ENCODE peak calls at places on chromosomes 2 and 18, in nine cellular contexts. One of them, this sample, is unnamed.

GRCh38 chr2:113281920-113282746 is 3.4 kb upstream of the PAX8 start:
- DNase-seq in transverse colon: no peak
- DNase-seq in stromal cell of bone marrow: no peak
- DNase-seq in activated naive CD8-positive, alpha-beta T cell treated with anti-CD3 and anti-CD28 coated beads, Interleukin-2, amount 10 ng/mL, durations not matched to agents 7 days and 5 days: no peak
- DNase-seq in NCI-H345: no peak
- DNase-seq in activated CD4-positive, alpha-beta T cell treated with anti-CD3 and anti-CD28 coated beads, Interleukin-2, amount 50 U/mL, for 48 hours: no peak
- DNase-seq in HTR-8/SVneo: no peak
- DNase-seq in neuronal stem cell: no peak
- DNase-seq in iris pigment epithelial cell: peak
- DNase-seq in this sample: no peak

GRCh38 chr2:28610583-28611201 is 114.8 kb downstream of the PLB1 start:
- DNase-seq in transverse colon: peak
- DNase-seq in stromal cell of bone marrow: peak
- DNase-seq in activated naive CD8-positive, alpha-beta T cell treated with anti-CD3 and anti-CD28 coated beads, Interleukin-2, amount 10 ng/mL, durations not matched to agents 7 days and 5 days: no peak
- DNase-seq in NCI-H345: no peak
- DNase-seq in activated CD4-positive, alpha-beta T cell treated with anti-CD3 and anti-CD28 coated beads, Interleukin-2, amount 50 U/mL, for 48 hours: peak
- DNase-seq in HTR-8/SVneo: peak
- DNase-seq in neuronal stem cell: no peak
- DNase-seq in iris pigment epithelial cell: peak
- DNase-seq in this sample: no peak

GRCh38 chr18:31658670-31659573 is 25.5 kb downstream of the B4GALT6 start:
- DNase-seq in transverse colon: no peak
- DNase-seq in stromal cell of bone marrow: peak
- DNase-seq in activated naive CD8-positive, alpha-beta T cell treated with anti-CD3 and anti-CD28 coated beads, Interleukin-2, amount 10 ng/mL, durations not matched to agents 7 days and 5 days: no peak
- DNase-seq in NCI-H345: no peak
- DNase-seq in activated CD4-positive, alpha-beta T cell treated with anti-CD3 and anti-CD28 coated beads, Interleukin-2, amount 50 U/mL, for 48 hours: peak
- DNase-seq in HTR-8/SVneo: no peak
- DNase-seq in neuronal stem cell: no peak
- DNase-seq in iris pigment epithelial cell: peak
- DNase-seq in this sample: no peak

GRCh38 chr2:161344737-161345136 is 36.5 kb downstream of the PSMD14 start:
- DNase-seq in transverse colon: no peak
- DNase-seq in stromal cell of bone marrow: no peak
- DNase-seq in activated naive CD8-positive, alpha-beta T cell treated with anti-CD3 and anti-CD28 coated beads, Interleukin-2, amount 10 ng/mL, durations not matched to agents 7 days and 5 days: no peak
- DNase-seq in NCI-H345: no peak
- DNase-seq in activated CD4-positive, alpha-beta T cell treated with anti-CD3 and anti-CD28 coated beads, Interleukin-2, amount 50 U/mL, for 48 hours: no peak
- DNase-seq in HTR-8/SVneo: no peak
- DNase-seq in neuronal stem cell: no peak
- DNase-seq in iris pigment epithelial cell: no peak
- DNase-seq in this sample: no peak

GRCh38 chr2:71481111-71481510 is 27.8 kb downstream of the DYSF start:
- DNase-seq in transverse colon: no peak
- DNase-seq in stromal cell of bone marrow: no peak
- DNase-seq in activated naive CD8-positive, alpha-beta T cell treated with anti-CD3 and anti-CD28 coated beads, Interleukin-2, amount 10 ng/mL, durations not matched to agents 7 days and 5 days: no peak
- DNase-seq in NCI-H345: no peak
- DNase-seq in activated CD4-positive, alpha-beta T cell treated with anti-CD3 and anti-CD28 coated beads, Interleukin-2, amount 50 U/mL, for 48 hours: no peak
- DNase-seq in HTR-8/SVneo: no peak
- DNase-seq in neuronal stem cell: no peak
- DNase-seq in iris pigment epithelial cell: no peak
- DNase-seq in this sample: no peak

GRCh38 chr2:159860611-159861010 is 62.6 kb upstream of the CD302 start:
- DNase-seq in transverse colon: no peak
- DNase-seq in stromal cell of bone marrow: no peak
- DNase-seq in activated naive CD8-positive, alpha-beta T cell treated with anti-CD3 and anti-CD28 coated beads, Interleukin-2, amount 10 ng/mL, durations not matched to agents 7 days and 5 days: no peak
- DNase-seq in NCI-H345: no peak
- DNase-seq in activated CD4-positive, alpha-beta T cell treated with anti-CD3 and anti-CD28 coated beads, Interleukin-2, amount 50 U/mL, for 48 hours: no peak
- DNase-seq in HTR-8/SVneo: no peak
- DNase-seq in neuronal stem cell: no peak
- DNase-seq in iris pigment epithelial cell: no peak
- DNase-seq in this sample: no peak

GRCh38 chr2:186059096-186059495 is 320.5 kb downstream of the FSIP2 start:
- DNase-seq in transverse colon: no peak
- DNase-seq in stromal cell of bone marrow: no peak
- DNase-seq in activated naive CD8-positive, alpha-beta T cell treated with anti-CD3 and anti-CD28 coated beads, Interleukin-2, amount 10 ng/mL, durations not matched to agents 7 days and 5 days: no peak
- DNase-seq in NCI-H345: peak
- DNase-seq in activated CD4-positive, alpha-beta T cell treated with anti-CD3 and anti-CD28 coated beads, Interleukin-2, amount 50 U/mL, for 48 hours: no peak
- DNase-seq in HTR-8/SVneo: no peak
- DNase-seq in neuronal stem cell: no peak
- DNase-seq in iris pigment epithelial cell: peak
- DNase-seq in this sample: no peak

GRCh38 chr2:177876950-177877349 is 195.6 kb downstream of the PDE11A start:
- DNase-seq in transverse colon: no peak
- DNase-seq in stromal cell of bone marrow: no peak
- DNase-seq in activated naive CD8-positive, alpha-beta T cell treated with anti-CD3 and anti-CD28 coated beads, Interleukin-2, amount 10 ng/mL, durations not matched to agents 7 days and 5 days: no peak
- DNase-seq in NCI-H345: no peak
- DNase-seq in activated CD4-positive, alpha-beta T cell treated with anti-CD3 and anti-CD28 coated beads, Interleukin-2, amount 50 U/mL, for 48 hours: no peak
- DNase-seq in HTR-8/SVneo: no peak
- DNase-seq in neuronal stem cell: no peak
- DNase-seq in iris pigment epithelial cell: no peak
- DNase-seq in this sample: no peak

GRCh38 chr2:30978044-30978443 is 160.2 kb downstream of the GALNT14 start:
- DNase-seq in transverse colon: no peak
- DNase-seq in stromal cell of bone marrow: no peak
- DNase-seq in activated naive CD8-positive, alpha-beta T cell treated with anti-CD3 and anti-CD28 coated beads, Interleukin-2, amount 10 ng/mL, durations not matched to agents 7 days and 5 days: no peak
- DNase-seq in NCI-H345: no peak
- DNase-seq in activated CD4-positive, alpha-beta T cell treated with anti-CD3 and anti-CD28 coated beads, Interleukin-2, amount 50 U/mL, for 48 hours: no peak
- DNase-seq in HTR-8/SVneo: no peak
- DNase-seq in neuronal stem cell: no peak
- DNase-seq in iris pigment epithelial cell: no peak
- DNase-seq in this sample: no peak

GRCh38 chr2:197145471-197146056 is 165.0 kb downstream of the ANKRD44 start:
- DNase-seq in transverse colon: peak
- DNase-seq in stromal cell of bone marrow: no peak
- DNase-seq in activated naive CD8-positive, alpha-beta T cell treated with anti-CD3 and anti-CD28 coated beads, Interleukin-2, amount 10 ng/mL, durations not matched to agents 7 days and 5 days: no peak
- DNase-seq in NCI-H345: peak
- DNase-seq in activated CD4-positive, alpha-beta T cell treated with anti-CD3 and anti-CD28 coated beads, Interleukin-2, amount 50 U/mL, for 48 hours: no peak
- DNase-seq in HTR-8/SVneo: no peak
- DNase-seq in neuronal stem cell: no peak
- DNase-seq in iris pigment epithelial cell: no peak
- DNase-seq in this sample: no peak

GRCh38 chr2:44680983-44681481 is 260.5 kb upstream of the SIX3 start:
- DNase-seq in transverse colon: no peak
- DNase-seq in stromal cell of bone marrow: no peak
- DNase-seq in activated naive CD8-positive, alpha-beta T cell treated with anti-CD3 and anti-CD28 coated beads, Interleukin-2, amount 10 ng/mL, durations not matched to agents 7 days and 5 days: no peak
- DNase-seq in NCI-H345: peak
- DNase-seq in activated CD4-positive, alpha-beta T cell treated with anti-CD3 and anti-CD28 coated beads, Interleukin-2, amount 50 U/mL, for 48 hours: no peak
- DNase-seq in HTR-8/SVneo: no peak
- DNase-seq in neuronal stem cell: no peak
- DNase-seq in iris pigment epithelial cell: no peak
- DNase-seq in this sample: no peak

GRCh38 chr18:23828426-23828825 is 139.2 kb downstream of the LAMA3 start:
- DNase-seq in transverse colon: no peak
- DNase-seq in stromal cell of bone marrow: peak
- DNase-seq in activated naive CD8-positive, alpha-beta T cell treated with anti-CD3 and anti-CD28 coated beads, Interleukin-2, amount 10 ng/mL, durations not matched to agents 7 days and 5 days: no peak
- DNase-seq in NCI-H345: no peak
- DNase-seq in activated CD4-positive, alpha-beta T cell treated with anti-CD3 and anti-CD28 coated beads, Interleukin-2, amount 50 U/mL, for 48 hours: no peak
- DNase-seq in HTR-8/SVneo: peak
- DNase-seq in neuronal stem cell: no peak
- DNase-seq in iris pigment epithelial cell: peak
- DNase-seq in this sample: peak

GRCh38 chr18:7978834-7979233 is 411.7 kb downstream of the PTPRM start:
- DNase-seq in transverse colon: no peak
- DNase-seq in stromal cell of bone marrow: no peak
- DNase-seq in activated naive CD8-positive, alpha-beta T cell treated with anti-CD3 and anti-CD28 coated beads, Interleukin-2, amount 10 ng/mL, durations not matched to agents 7 days and 5 days: no peak
- DNase-seq in NCI-H345: no peak
- DNase-seq in activated CD4-positive, alpha-beta T cell treated with anti-CD3 and anti-CD28 coated beads, Interleukin-2, amount 50 U/mL, for 48 hours: no peak
- DNase-seq in HTR-8/SVneo: no peak
- DNase-seq in neuronal stem cell: no peak
- DNase-seq in iris pigment epithelial cell: no peak
- DNase-seq in this sample: no peak

GRCh38 chr2:176412136-176412535 is 142.9 kb downstream of the MTX2 start:
- DNase-seq in transverse colon: no peak
- DNase-seq in stromal cell of bone marrow: no peak
- DNase-seq in activated naive CD8-positive, alpha-beta T cell treated with anti-CD3 and anti-CD28 coated beads, Interleukin-2, amount 10 ng/mL, durations not matched to agents 7 days and 5 days: no peak
- DNase-seq in NCI-H345: no peak
- DNase-seq in activated CD4-positive, alpha-beta T cell treated with anti-CD3 and anti-CD28 coated beads, Interleukin-2, amount 50 U/mL, for 48 hours: no peak
- DNase-seq in HTR-8/SVneo: no peak
- DNase-seq in neuronal stem cell: no peak
- DNase-seq in iris pigment epithelial cell: no peak
- DNase-seq in this sample: no peak

GRCh38 chr2:9408641-9409151 is 14.6 kb downstream of the ITGB1BP1 start:
- DNase-seq in transverse colon: no peak
- DNase-seq in stromal cell of bone marrow: no peak
- DNase-seq in activated naive CD8-positive, alpha-beta T cell treated with anti-CD3 and anti-CD28 coated beads, Interleukin-2, amount 10 ng/mL, durations not matched to agents 7 days and 5 days: no peak
- DNase-seq in NCI-H345: no peak
- DNase-seq in activated CD4-positive, alpha-beta T cell treated with anti-CD3 and anti-CD28 coated beads, Interleukin-2, amount 50 U/mL, for 48 hours: no peak
- DNase-seq in HTR-8/SVneo: no peak
- DNase-seq in neuronal stem cell: no peak
- DNase-seq in iris pigment epithelial cell: no peak
- DNase-seq in this sample: no peak

GRCh38 chr18:58894937-58895336 is 30.3 kb downstream of the ZNF532 start:
- DNase-seq in transverse colon: no peak
- DNase-seq in stromal cell of bone marrow: no peak
- DNase-seq in activated naive CD8-positive, alpha-beta T cell treated with anti-CD3 and anti-CD28 coated beads, Interleukin-2, amount 10 ng/mL, durations not matched to agents 7 days and 5 days: no peak
- DNase-seq in NCI-H345: no peak
- DNase-seq in activated CD4-positive, alpha-beta T cell treated with anti-CD3 and anti-CD28 coated beads, Interleukin-2, amount 50 U/mL, for 48 hours: no peak
- DNase-seq in HTR-8/SVneo: no peak
- DNase-seq in neuronal stem cell: no peak
- DNase-seq in iris pigment epithelial cell: no peak
- DNase-seq in this sample: no peak

GRCh38 chr2:240586919-240587800 is 626 bp downstream of the CAPN10 start:
- DNase-seq in transverse colon: peak
- DNase-seq in stromal cell of bone marrow: no peak
- DNase-seq in activated naive CD8-positive, alpha-beta T cell treated with anti-CD3 and anti-CD28 coated beads, Interleukin-2, amount 10 ng/mL, durations not matched to agents 7 days and 5 days: peak
- DNase-seq in NCI-H345: peak
- DNase-seq in activated CD4-positive, alpha-beta T cell treated with anti-CD3 and anti-CD28 coated beads, Interleukin-2, amount 50 U/mL, for 48 hours: peak
- DNase-seq in HTR-8/SVneo: no peak
- DNase-seq in neuronal stem cell: no peak
- DNase-seq in iris pigment epithelial cell: peak
- DNase-seq in this sample: no peak

GRCh38 chr2:230423851-230424458 is 8.0 kb downstream of the SP100 start:
- DNase-seq in transverse colon: no peak
- DNase-seq in stromal cell of bone marrow: no peak
- DNase-seq in activated naive CD8-positive, alpha-beta T cell treated with anti-CD3 and anti-CD28 coated beads, Interleukin-2, amount 10 ng/mL, durations not matched to agents 7 days and 5 days: no peak
- DNase-seq in NCI-H345: no peak
- DNase-seq in activated CD4-positive, alpha-beta T cell treated with anti-CD3 and anti-CD28 coated beads, Interleukin-2, amount 50 U/mL, for 48 hours: no peak
- DNase-seq in HTR-8/SVneo: no peak
- DNase-seq in neuronal stem cell: no peak
- DNase-seq in iris pigment epithelial cell: peak
- DNase-seq in this sample: no peak

GRCh38 chr2:10518470-10519060 is 70.4 kb upstream of the ODC1 start:
- DNase-seq in transverse colon: no peak
- DNase-seq in stromal cell of bone marrow: no peak
- DNase-seq in activated naive CD8-positive, alpha-beta T cell treated with anti-CD3 and anti-CD28 coated beads, Interleukin-2, amount 10 ng/mL, durations not matched to agents 7 days and 5 days: peak
- DNase-seq in NCI-H345: no peak
- DNase-seq in activated CD4-positive, alpha-beta T cell treated with anti-CD3 and anti-CD28 coated beads, Interleukin-2, amount 50 U/mL, for 48 hours: no peak
- DNase-seq in HTR-8/SVneo: no peak
- DNase-seq in neuronal stem cell: no peak
- DNase-seq in iris pigment epithelial cell: no peak
- DNase-seq in this sample: no peak

GRCh38 chr2:84281510-84281909 is 177.6 kb downstream of the SUCLG1 start:
- DNase-seq in transverse colon: no peak
- DNase-seq in stromal cell of bone marrow: no peak
- DNase-seq in activated naive CD8-positive, alpha-beta T cell treated with anti-CD3 and anti-CD28 coated beads, Interleukin-2, amount 10 ng/mL, durations not matched to agents 7 days and 5 days: no peak
- DNase-seq in NCI-H345: no peak
- DNase-seq in activated CD4-positive, alpha-beta T cell treated with anti-CD3 and anti-CD28 coated beads, Interleukin-2, amount 50 U/mL, for 48 hours: no peak
- DNase-seq in HTR-8/SVneo: no peak
- DNase-seq in neuronal stem cell: no peak
- DNase-seq in iris pigment epithelial cell: no peak
- DNase-seq in this sample: no peak

GRCh38 chr2:118046628-118047210 is 32.8 kb upstream of the CCDC93 start:
- DNase-seq in transverse colon: no peak
- DNase-seq in stromal cell of bone marrow: no peak
- DNase-seq in activated naive CD8-positive, alpha-beta T cell treated with anti-CD3 and anti-CD28 coated beads, Interleukin-2, amount 10 ng/mL, durations not matched to agents 7 days and 5 days: no peak
- DNase-seq in NCI-H345: peak
- DNase-seq in activated CD4-positive, alpha-beta T cell treated with anti-CD3 and anti-CD28 coated beads, Interleukin-2, amount 50 U/mL, for 48 hours: no peak
- DNase-seq in HTR-8/SVneo: peak
- DNase-seq in neuronal stem cell: no peak
- DNase-seq in iris pigment epithelial cell: peak
- DNase-seq in this sample: no peak

GRCh38 chr2:176131617-176132396 is 2.3 kb downstream of the HOXD8 start:
- DNase-seq in transverse colon: no peak
- DNase-seq in stromal cell of bone marrow: no peak
- DNase-seq in activated naive CD8-positive, alpha-beta T cell treated with anti-CD3 and anti-CD28 coated beads, Interleukin-2, amount 10 ng/mL, durations not matched to agents 7 days and 5 days: no peak
- DNase-seq in NCI-H345: no peak
- DNase-seq in activated CD4-positive, alpha-beta T cell treated with anti-CD3 and anti-CD28 coated beads, Interleukin-2, amount 50 U/mL, for 48 hours: no peak
- DNase-seq in HTR-8/SVneo: no peak
- DNase-seq in neuronal stem cell: no peak
- DNase-seq in iris pigment epithelial cell: no peak
- DNase-seq in this sample: no peak

GRCh38 chr2:233817995-233818638 is 36.2 kb downstream of the HJURP start:
- DNase-seq in transverse colon: peak
- DNase-seq in stromal cell of bone marrow: no peak
- DNase-seq in activated naive CD8-positive, alpha-beta T cell treated with anti-CD3 and anti-CD28 coated beads, Interleukin-2, amount 10 ng/mL, durations not matched to agents 7 days and 5 days: peak
- DNase-seq in NCI-H345: no peak
- DNase-seq in activated CD4-positive, alpha-beta T cell treated with anti-CD3 and anti-CD28 coated beads, Interleukin-2, amount 50 U/mL, for 48 hours: no peak
- DNase-seq in HTR-8/SVneo: no peak
- DNase-seq in neuronal stem cell: no peak
- DNase-seq in iris pigment epithelial cell: no peak
- DNase-seq in this sample: no peak

GRCh38 chr2:112644155-112644932 is 1.4 kb upstream of the SLC20A1 start:
- DNase-seq in transverse colon: peak
- DNase-seq in stromal cell of bone marrow: no peak
- DNase-seq in activated naive CD8-positive, alpha-beta T cell treated with anti-CD3 and anti-CD28 coated beads, Interleukin-2, amount 10 ng/mL, durations not matched to agents 7 days and 5 days: no peak
- DNase-seq in NCI-H345: no peak
- DNase-seq in activated CD4-positive, alpha-beta T cell treated with anti-CD3 and anti-CD28 coated beads, Interleukin-2, amount 50 U/mL, for 48 hours: no peak
- DNase-seq in HTR-8/SVneo: peak
- DNase-seq in neuronal stem cell: no peak
- DNase-seq in iris pigment epithelial cell: no peak
- DNase-seq in this sample: no peak